ENCODE peak calls at places on chromosomes 2 and 18, in four cellular contexts. N is progenitor cell of endocrine pancreas, A is OCI-LY7, V is mesothelial cell of epicardium. M is an unnamed sample.

GRCh38 chr2:235373171-235373570 is 120.7 kb upstream of the AGAP1 start:
- DNase-seq in N (no peak), A (no peak), V (no peak), M (no peak)

GRCh38 chr2:235739704-235740415 is 246.0 kb downstream of the AGAP1 start:
- DNase-seq in N (no peak), A (no peak), V (no peak), M (no peak)

GRCh38 chr2:233384811-233385488 is 30.7 kb downstream of the DGKD start:
- DNase-seq in N (no peak), A (peak; percentile 23), V (no peak), M (no peak)

GRCh38 chr2:148888003-148888501 is 13.0 kb downstream of the KIF5C start:
- DNase-seq in N (peak; percentile 13), A (no peak), V (no peak), M (no peak)

GRCh38 chr2:232700154-232700553 is 3.0 kb downstream of the GIGYF2 start:
- DNase-seq in N (no peak), A (no peak), V (no peak), M (no peak)

GRCh38 chr2:175605989-175606841 is 395.9 kb downstream of the LNPK start:
- DNase-seq in N (no peak), A (no peak), V (no peak), M (no peak)

GRCh38 chr2:56474412-56475158 is 290.8 kb downstream of the CCDC85A start:
- DNase-seq in N (no peak), A (no peak), V (no peak), M (no peak)

GRCh38 chr2:175282300-175282699 is 100.8 kb upstream of the ATP5MC3 start:
- DNase-seq in N (no peak), A (peak; percentile 46), V (no peak), M (no peak)

GRCh38 chr2:45889620-45890019 is 238.1 kb downstream of the PRKCE start:
- DNase-seq in N (no peak), A (no peak), V (no peak), M (no peak)

GRCh38 chr2:74653589-74653984 is 460 bp upstream of the SEMA4F start:
- DNase-seq in N (no peak), A (no peak), V (no peak), M (no peak)

GRCh38 chr2:218980800-218981389 is 4.1 kb downstream of the FEV start:
- DNase-seq in N (no peak), A (no peak), V (no peak), M (no peak)

GRCh38 chr2:217936952-217937351 is 65.8 kb downstream of the TNS1 start:
- DNase-seq in N (no peak), A (no peak), V (no peak), M (no peak)

GRCh38 chr2:235854276-235854675 is 313.9 kb downstream of the GBX2 start:
- DNase-seq in N (no peak), A (no peak), V (no peak), M (no peak)

GRCh38 chr2:110800611-110801402 is 68.4 kb downstream of the ACOXL start:
- DNase-seq in N (no peak), A (no peak), V (no peak), M (peak; percentile 42)

GRCh38 chr2:1482981-1483380 is 69.7 kb downstream of the TPO start:
- DNase-seq in N (no peak), A (no peak), V (no peak), M (no peak)

GRCh38 chr18:74226156-74226555 is 65.6 kb downstream of the CYB5A start:
- DNase-seq in N (no peak), A (no peak), V (no peak), M (no peak)

GRCh38 chr18:55499526-55499925 is 88.5 kb downstream of the TCF4 start:
- DNase-seq in N (no peak), A (no peak), V (no peak), M (no peak)

GRCh38 chr2:231622963-231623362 is 30.3 kb downstream of the TEX44 start:
- DNase-seq in N (no peak), A (no peak), V (no peak), M (no peak)

GRCh38 chr18:79576686-79577351 is 102.8 kb upstream of the CTDP1 start:
- DNase-seq in N (no peak), A (no peak), V (peak; percentile 52), M (no peak)

GRCh38 chr2:151632993-151633592 is 101.2 kb downstream of the NEB start:
- DNase-seq in N (no peak), A (peak; percentile 27), V (no peak), M (no peak)

GRCh38 chr2:235724964-235725603 is 231.2 kb downstream of the AGAP1 start:
- DNase-seq in N (no peak), A (no peak), V (no peak), M (no peak)

GRCh38 chr2:46535360-46535759 is 56.0 kb downstream of the TMEM247 start:
- DNase-seq in N (no peak), A (peak; percentile 55), V (no peak), M (no peak)

GRCh38 chr2:240205348-240205747 is 64.9 kb upstream of the OTOS start:
- DNase-seq in N (no peak), A (no peak), V (no peak), M (no peak)

GRCh38 chr2:147424766-147425165 is 420.1 kb upstream of the ACVR2A start:
- DNase-seq in N (no peak), A (no peak), V (no peak), M (no peak)

GRCh38 chr2:150538582-150539236 is 51.2 kb upstream of the RND3 start:
- DNase-seq in N (no peak), A (no peak), V (no peak), M (no peak)

GRCh38 chr2:172999641-173000387 is 75.8 kb upstream of the MAP3K20 start:
- DNase-seq in N (no peak), A (no peak), V (no peak), M (no peak)

GRCh38 chr18:76977108-76977621 is 154.8 kb downstream of the ZNF236 start:
- DNase-seq in N (no peak), A (no peak), V (no peak), M (peak; percentile 72)

GRCh38 chr18:10995576-10995975 is 153.8 kb downstream of the PIEZO2 start:
- DNase-seq in N (no peak), A (no peak), V (no peak), M (no peak)

GRCh38 chr2:178413472-178414265 is 37.3 kb downstream of the PRKRA start:
- DNase-seq in N (peak; percentile 59), A (no peak), V (peak; percentile 73), M (peak; percentile 90)

GRCh38 chr2:190184460-190184859 is 121.9 kb upstream of the MSTN start:
- DNase-seq in N (no peak), A (no peak), V (no peak), M (no peak)

GRCh38 chr2:48674933-48675332 is 57.3 kb downstream of the GTF2A1L start:
- DNase-seq in N (no peak), A (no peak), V (no peak), M (no peak)

GRCh38 chr2:48673581-48673980 is 55.9 kb downstream of the GTF2A1L start:
- DNase-seq in N (no peak), A (no peak), V (no peak), M (no peak)

DNA sequence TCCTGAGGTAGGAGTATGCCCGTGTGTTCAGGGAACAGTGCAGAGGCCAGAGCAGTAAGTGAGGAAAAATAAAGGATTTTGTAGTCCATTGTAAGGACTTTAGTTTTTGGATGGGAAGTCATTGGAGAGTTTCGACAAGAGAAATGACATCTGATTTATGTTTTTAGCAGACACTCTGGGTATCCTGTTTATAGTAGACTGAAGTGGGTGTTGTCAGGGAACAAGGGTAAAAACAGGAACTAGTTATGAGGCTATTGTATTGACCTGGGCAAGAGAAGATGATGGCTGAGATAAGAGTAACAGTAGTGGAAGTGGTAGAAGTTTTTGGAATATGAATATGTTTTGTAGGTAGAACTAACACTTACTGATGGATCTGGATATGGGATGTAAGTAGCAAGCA is 59.8 kb downstream of the GTF2A1L start:
- DNase-seq in N (no peak), A (no peak), V (no peak), M (no peak)
- TF ChIP-seq CTCF in N (no peak), A (no peak), V (no peak), M (no peak)

GRCh38 chr2:113996826-113997599 is 107.1 kb downstream of the ACTR3 start:
- DNase-seq in N (no peak), A (peak; percentile 19), V (no peak), M (peak; percentile 69)
- TF ChIP-seq CTCF in N (no peak), A (peak; percentile 57), V (no peak), M (no peak)

GRCh38 chr2:127157651-127158460 is 50.9 kb upstream of the BIN1 start:
- DNase-seq in N (peak; percentile 50), A (peak; percentile 14), V (peak; percentile 38), M (peak; percentile 84)
- TF ChIP-seq CTCF in N (peak; percentile 67), A (peak; percentile 46), V (no peak), M (peak; percentile 51)

GRCh38 chr2:23618265-23618664 is 233.3 kb downstream of the KLHL29 start:
- DNase-seq in N (no peak), A (no peak), V (no peak), M (no peak)

GRCh38 chr2:23617817-23618216 is 232.8 kb downstream of the KLHL29 start:
- DNase-seq in N (no peak), A (no peak), V (no peak), M (no peak)

GRCh38 chr2:23616630-23617029 is 231.7 kb downstream of the KLHL29 start:
- DNase-seq in N (no peak), A (no peak), V (no peak), M (no peak)

GRCh38 chr2:23618696-23619530 is 233.9 kb downstream of the KLHL29 start:
- DNase-seq in N (no peak), A (no peak), V (no peak), M (no peak)

GRCh38 chr2:23617167-23617787 is 232.3 kb downstream of the KLHL29 start:
- DNase-seq in N (no peak), A (no peak), V (peak; percentile 53), M (no peak)
- TF ChIP-seq CTCF in N (no peak), A (no peak), V (no peak), M (no peak)

GRCh38 chr2:144490857-144491256 is 29.1 kb downstream of the ZEB2 start:
- DNase-seq in N (no peak), A (no peak), V (no peak), M (no peak)
- TF ChIP-seq CTCF in N (no peak), A (no peak), V (no peak), M (no peak)

DNA sequence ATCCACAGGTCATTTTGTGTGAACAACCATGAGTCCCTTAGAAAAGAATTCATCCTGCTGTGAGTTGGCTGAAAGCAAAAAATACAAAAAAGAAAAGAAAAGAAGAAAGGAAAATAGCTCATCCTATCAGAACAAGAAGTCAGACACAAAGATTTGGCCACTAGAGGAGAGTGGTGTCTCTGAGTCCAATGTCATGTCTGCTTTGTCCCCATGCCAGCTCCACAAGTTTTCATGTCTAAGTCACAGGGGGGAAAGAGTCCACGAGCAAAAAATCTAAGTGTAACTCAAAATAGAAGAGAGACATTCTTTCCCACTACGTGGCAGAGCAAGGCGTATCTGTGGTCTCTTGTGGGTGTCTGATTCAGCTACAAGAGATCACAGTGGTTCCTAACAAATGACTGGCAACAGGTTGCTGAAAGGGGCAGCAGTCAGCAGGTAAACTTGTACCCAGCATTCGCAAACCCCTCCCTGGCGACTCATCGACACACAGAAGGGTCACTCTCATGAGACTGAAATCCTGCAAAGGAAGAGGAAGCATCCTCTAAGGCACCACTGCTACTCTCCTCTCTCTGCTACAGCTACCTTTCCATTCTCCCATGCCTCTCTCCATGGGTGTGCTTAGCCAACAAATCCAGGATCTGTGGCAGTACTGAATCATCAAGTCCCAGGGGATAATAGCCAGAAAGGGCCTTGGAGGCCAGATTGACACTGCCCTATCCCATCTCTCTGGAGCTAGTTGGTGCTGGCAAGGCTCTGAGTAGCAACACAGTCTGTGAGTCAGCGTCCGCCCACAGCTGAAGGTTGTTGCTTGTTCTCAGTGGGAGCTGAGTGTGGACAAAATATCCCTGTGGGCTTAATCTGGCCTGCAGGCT is 123.0 kb upstream of the SLC39A10 start:
- DNase-seq in N (no peak), A (peak; percentile 39), V (no peak), M (no peak)
- TF ChIP-seq CTCF in N (no peak), A (peak; percentile 53), V (no peak), M (peak; percentile 36)

M was measured in osteocyte.